ENCODE peak calls at places on chromosome 17, in seven cellular contexts. One of them, this sample, is unnamed.

GRCh38 chr17:47945080-47945479 is 3.7 kb downstream of the PNPO start:
- DNase-seq in H1: no peak
- DNase-seq in GM12891: no peak
- DNase-seq in GM12878: no peak
- DNase-seq in SK-N-SH: no peak
- DNase-seq in K562: no peak
- DNase-seq in HepG2: no peak
- DNase-seq in this sample: no peak

GRCh38 chr17:75209061-75209460 is 3.6 kb downstream of the NUP85 start:
- DNase-seq in SK-N-SH: no peak
- DNase-seq in H1: no peak
- DNase-seq in GM12891: no peak
- DNase-seq in K562: no peak
- DNase-seq in GM12878: no peak
- DNase-seq in HepG2: no peak
- DNase-seq in this sample: no peak

GRCh38 chr17:5757306-5757907 is 173.1 kb upstream of the NLRP1 start:
- DNase-seq in GM12891: no peak
- DNase-seq in K562: no peak
- DNase-seq in HepG2: peak; percentile 7
- DNase-seq in H1: no peak
- DNase-seq in SK-N-SH: no peak
- DNase-seq in GM12878: no peak
- DNase-seq in this sample: no peak

GRCh38 chr17:17417718-17418151 is 59.1 kb upstream of the MED9 start:
- DNase-seq in GM12891: no peak
- DNase-seq in GM12878: no peak
- DNase-seq in HepG2: peak; percentile 68
- DNase-seq in K562: peak; percentile 44
- DNase-seq in SK-N-SH: no peak
- DNase-seq in H1: no peak
- DNase-seq in this sample: no peak

GRCh38 chr17:76844846-76845245 is 23.4 kb upstream of the MGAT5B start:
- DNase-seq in GM12878: no peak
- DNase-seq in GM12891: no peak
- DNase-seq in SK-N-SH: no peak
- DNase-seq in HepG2: no peak
- DNase-seq in K562: no peak
- DNase-seq in H1: no peak
- DNase-seq in this sample: no peak

GRCh38 chr17:39639043-39639442 is 2.1 kb downstream of the STARD3 start:
- DNase-seq in GM12878: no peak
- DNase-seq in HepG2: no peak
- DNase-seq in K562: no peak
- DNase-seq in H1: no peak
- DNase-seq in GM12891: no peak
- DNase-seq in SK-N-SH: no peak
- DNase-seq in this sample: no peak

GRCh38 chr17:28728364-28729200 is at the start of gene NEK8:
- DNase-seq in GM12878: peak; percentile 88
- DNase-seq in H1: peak; percentile 99
- DNase-seq in HepG2: peak; percentile 94
- DNase-seq in SK-N-SH: peak; percentile 93
- DNase-seq in GM12891: peak; percentile 70
- DNase-seq in K562: peak; percentile 99
- DNase-seq in this sample: peak; percentile 80

GRCh38 chr17:66988069-66988798 is 23.7 kb downstream of the CACNG4 start:
- DNase-seq in GM12891: no peak
- DNase-seq in GM12878: no peak
- DNase-seq in H1: no peak
- DNase-seq in HepG2: no peak
- DNase-seq in SK-N-SH: peak; percentile 51
- DNase-seq in K562: no peak
- DNase-seq in this sample: no peak

GRCh38 chr17:72264682-72265405 is 144.0 kb downstream of the SOX9 start:
- DNase-seq in K562: no peak
- DNase-seq in GM12891: no peak
- DNase-seq in GM12878: peak; percentile 11
- DNase-seq in HepG2: no peak
- DNase-seq in SK-N-SH: no peak
- DNase-seq in H1: no peak
- DNase-seq in this sample: no peak

GRCh38 chr17:67672592-67672991 is 45.1 kb upstream of the NOL11 start:
- DNase-seq in SK-N-SH: no peak
- DNase-seq in GM12891: no peak
- DNase-seq in K562: no peak
- DNase-seq in GM12878: no peak
- DNase-seq in H1: no peak
- DNase-seq in HepG2: no peak
- DNase-seq in this sample: no peak

GRCh38 chr17:78211032-78211431 is 3.0 kb upstream of the BIRC5 start:
- DNase-seq in SK-N-SH: no peak
- DNase-seq in HepG2: no peak
- DNase-seq in H1: no peak
- DNase-seq in GM12891: no peak
- DNase-seq in GM12878: no peak
- DNase-seq in K562: no peak
- DNase-seq in this sample: no peak

GRCh38 chr17:8995711-8996110 is 25.6 kb upstream of the NTN1 start:
- DNase-seq in K562: no peak
- DNase-seq in HepG2: no peak
- DNase-seq in SK-N-SH: no peak
- DNase-seq in H1: no peak
- DNase-seq in GM12891: no peak
- DNase-seq in GM12878: no peak
- DNase-seq in this sample: no peak

GRCh38 chr17:67800495-67800928 is 24.8 kb upstream of the BPTF start:
- DNase-seq in GM12878: peak; percentile 59
- DNase-seq in HepG2: peak; percentile 83
- DNase-seq in SK-N-SH: peak; percentile 85
- DNase-seq in K562: peak; percentile 81
- DNase-seq in GM12891: peak; percentile 46
- DNase-seq in H1: peak; percentile 87
- DNase-seq in this sample: peak; percentile 58

GRCh38 chr17:9079461-9080103 is 58.3 kb downstream of the NTN1 start:
- DNase-seq in GM12891: no peak
- DNase-seq in HepG2: no peak
- DNase-seq in SK-N-SH: no peak
- DNase-seq in K562: no peak
- DNase-seq in H1: no peak
- DNase-seq in GM12878: no peak
- DNase-seq in this sample: no peak

GRCh38 chr17:74738051-74738996 is 1.3 kb downstream of the RAB37 start:
- DNase-seq in K562: peak; percentile 18
- DNase-seq in H1: no peak
- DNase-seq in HepG2: peak; percentile 82
- DNase-seq in GM12878: peak; percentile 60
- DNase-seq in SK-N-SH: no peak
- DNase-seq in GM12891: no peak
- DNase-seq in this sample: peak; percentile 87

GRCh38 chr17:51481370-51481769 is 221.0 kb downstream of the UTP18 start:
- DNase-seq in HepG2: no peak
- DNase-seq in SK-N-SH: no peak
- DNase-seq in H1: no peak
- DNase-seq in GM12891: no peak
- DNase-seq in K562: no peak
- DNase-seq in GM12878: no peak
- DNase-seq in this sample: no peak

GRCh38 chr17:46862949-46863348 is 11.6 kb downstream of the WNT9B start:
- DNase-seq in H1: peak; percentile 82
- DNase-seq in HepG2: no peak
- DNase-seq in K562: peak; percentile 82
- DNase-seq in SK-N-SH: no peak
- DNase-seq in GM12878: no peak
- DNase-seq in GM12891: no peak
- DNase-seq in this sample: no peak

GRCh38 chr17:42252528-42253172 is 23.5 kb downstream of the STAT5B start:
- DNase-seq in H1: no peak
- DNase-seq in GM12891: no peak
- DNase-seq in GM12878: no peak
- DNase-seq in SK-N-SH: no peak
- DNase-seq in K562: no peak
- DNase-seq in HepG2: no peak
- DNase-seq in this sample: no peak

GRCh38 chr17:28907709-28908475 is 5.0 kb upstream of the DHRS13 start:
- DNase-seq in HepG2: peak; percentile 43
- DNase-seq in SK-N-SH: no peak
- DNase-seq in GM12878: no peak
- DNase-seq in GM12891: no peak
- DNase-seq in K562: no peak
- DNase-seq in H1: no peak
- DNase-seq in this sample: no peak

GRCh38 chr17:7857724-7858486 is at the start of gene CYB5D1:
- DNase-seq in GM12891: peak; percentile 67
- DNase-seq in HepG2: peak; percentile 90
- DNase-seq in SK-N-SH: peak; percentile 80
- DNase-seq in K562: peak; percentile 69
- DNase-seq in H1: peak; percentile 91
- DNase-seq in GM12878: no peak
- DNase-seq in this sample: no peak

GRCh38 chr17:6423931-6424330 is 11.0 kb downstream of the AIPL1 start:
- DNase-seq in K562: no peak
- DNase-seq in SK-N-SH: no peak
- DNase-seq in H1: no peak
- DNase-seq in GM12891: no peak
- DNase-seq in HepG2: no peak
- DNase-seq in GM12878: no peak
- DNase-seq in this sample: no peak

GRCh38 chr17:27457731-27458523 is 1.7 kb downstream of the KSR1 start:
- DNase-seq in K562: no peak
- DNase-seq in GM12891: no peak
- DNase-seq in SK-N-SH: peak; percentile 63
- DNase-seq in H1: no peak
- DNase-seq in HepG2: peak; percentile 92
- DNase-seq in GM12878: no peak
- DNase-seq in this sample: no peak

DNA sequence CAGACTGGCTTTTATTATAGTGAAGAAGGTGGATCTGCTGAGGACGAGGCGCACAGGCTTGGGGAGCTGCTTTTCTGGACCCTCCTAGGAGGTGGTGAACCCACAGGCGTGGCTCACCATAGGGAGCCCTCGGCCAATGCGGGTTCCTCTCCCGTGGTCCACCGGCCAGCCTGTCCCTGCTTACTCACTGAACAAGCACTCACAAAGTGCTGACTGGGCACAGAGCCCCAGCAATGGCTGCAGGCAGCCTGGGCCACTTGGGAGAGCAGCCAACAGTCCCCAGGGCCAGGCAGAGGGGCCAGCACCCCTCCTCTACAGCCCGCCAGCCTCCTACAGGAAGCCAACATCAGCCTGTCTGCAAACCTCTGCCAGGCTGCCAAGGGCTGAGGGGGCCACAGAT is 19.1 kb upstream of the NCBP3 start:
- DNase-seq in GM12878: no peak
- DNase-seq in H1: no peak
- DNase-seq in K562: no peak
- DNase-seq in SK-N-SH: no peak
- DNase-seq in GM12891: no peak
- DNase-seq in HepG2: no peak
- DNase-seq in this sample: no peak
- TF ChIP-seq TAF1 in GM12878: no peak
- TF ChIP-seq TAF1 in H1: no peak
- TF ChIP-seq TAF1 in K562: no peak
- TF ChIP-seq TAF1 in SK-N-SH: no peak
- TF ChIP-seq TAF1 in GM12891: no peak
- TF ChIP-seq TAF1 in HepG2: no peak
- TF ChIP-seq TAF1 in this sample: no peak

GRCh38 chr17:4478318-4478830 is 20.3 kb upstream of the SPNS2 start:
- DNase-seq in GM12878: no peak
- DNase-seq in SK-N-SH: no peak
- DNase-seq in HepG2: no peak
- DNase-seq in GM12891: no peak
- DNase-seq in K562: no peak
- DNase-seq in H1: no peak
- DNase-seq in this sample: no peak

GRCh38 chr17:4482338-4483011 is 16.2 kb upstream of the SPNS2 start:
- DNase-seq in SK-N-SH: no peak
- DNase-seq in HepG2: no peak
- DNase-seq in H1: no peak
- DNase-seq in GM12878: no peak
- DNase-seq in GM12891: no peak
- DNase-seq in K562: no peak
- DNase-seq in this sample: no peak

GRCh38 chr17:4479340-4479981 is 19.2 kb upstream of the SPNS2 start:
- DNase-seq in HepG2: no peak
- DNase-seq in K562: no peak
- DNase-seq in GM12891: no peak
- DNase-seq in SK-N-SH: no peak
- DNase-seq in GM12878: no peak
- DNase-seq in H1: no peak
- DNase-seq in this sample: no peak

GRCh38 chr17:4480929-4481898 is 17.5 kb upstream of the SPNS2 start:
- DNase-seq in GM12891: peak; percentile 71
- DNase-seq in GM12878: no peak
- DNase-seq in H1: no peak
- DNase-seq in SK-N-SH: no peak
- DNase-seq in HepG2: no peak
- DNase-seq in K562: no peak
- DNase-seq in this sample: peak; percentile 54

GRCh38 chr17:4479982-4480751 is 18.5 kb upstream of the SPNS2 start:
- DNase-seq in GM12878: no peak
- DNase-seq in K562: no peak
- DNase-seq in H1: no peak
- DNase-seq in GM12891: no peak
- DNase-seq in SK-N-SH: no peak
- DNase-seq in HepG2: no peak
- DNase-seq in this sample: no peak
- TF ChIP-seq TAF1 in GM12878: no peak
- TF ChIP-seq TAF1 in K562: no peak
- TF ChIP-seq TAF1 in H1: no peak
- TF ChIP-seq TAF1 in GM12891: no peak
- TF ChIP-seq TAF1 in SK-N-SH: no peak
- TF ChIP-seq TAF1 in HepG2: no peak
- TF ChIP-seq TAF1 in this sample: no peak

DNA sequence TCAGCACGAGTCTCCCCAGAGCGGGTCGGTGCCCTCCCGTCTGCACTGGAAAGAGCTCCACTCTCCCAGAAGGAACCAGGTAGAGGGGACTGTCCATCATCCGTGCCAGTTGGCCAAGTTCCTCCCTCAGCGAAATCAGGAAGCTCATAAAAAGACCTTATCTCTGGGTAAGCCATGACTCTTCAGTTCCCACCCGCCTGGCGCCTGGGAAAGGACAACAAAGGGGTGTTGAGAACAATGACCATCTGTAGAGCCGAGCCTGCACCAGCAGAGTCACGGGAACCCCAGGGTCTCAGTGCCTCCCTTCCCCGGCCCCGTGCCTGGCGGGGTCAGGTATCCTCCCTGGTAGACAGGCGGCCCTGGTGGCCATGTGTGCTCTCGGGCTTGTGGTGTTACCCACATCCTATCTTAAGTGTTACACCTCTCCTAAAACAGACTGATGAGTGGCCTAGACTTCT is 190.8 kb downstream of the AXIN2 start:
- DNase-seq in GM12878: no peak
- DNase-seq in K562: no peak
- DNase-seq in SK-N-SH: no peak
- DNase-seq in H1: no peak
- DNase-seq in GM12891: no peak
- DNase-seq in HepG2: peak; percentile 90
- DNase-seq in this sample: no peak
- TF ChIP-seq TAF1 in GM12878: no peak
- TF ChIP-seq TAF1 in K562: no peak
- TF ChIP-seq TAF1 in SK-N-SH: no peak
- TF ChIP-seq TAF1 in H1: no peak
- TF ChIP-seq TAF1 in GM12891: no peak
- TF ChIP-seq TAF1 in HepG2: no peak
- TF ChIP-seq TAF1 in this sample: no peak

GRCh38 chr17:49548506-49549310 is 27.0 kb upstream of the NXPH3 start:
- DNase-seq in K562: peak; percentile 65
- DNase-seq in GM12891: no peak
- DNase-seq in SK-N-SH: peak; percentile 73
- DNase-seq in HepG2: peak; percentile 45
- DNase-seq in GM12878: no peak
- DNase-seq in H1: peak; percentile 85
- DNase-seq in this sample: no peak
- TF ChIP-seq TAF1 in K562: no peak
- TF ChIP-seq TAF1 in GM12891: no peak
- TF ChIP-seq TAF1 in SK-N-SH: no peak
- TF ChIP-seq TAF1 in HepG2: no peak
- TF ChIP-seq TAF1 in GM12878: no peak
- TF ChIP-seq TAF1 in H1: no peak
- TF ChIP-seq TAF1 in this sample: no peak

This sample was measured in GM12892.